ENCODE peak calls at places on chromosomes 11 and 22, in five cellular contexts. C is AG20443; J is adrenal gland; E is activated CD4-positive, alpha-beta T cell treated with anti-CD3 and anti-CD28 coated beads, Interleukin-2, amount 10 ng/mL, durations not matched to agents 7 days and 5 days; O is cardiac fibroblast. T is an unnamed sample.

GRCh38 chr22:36180038-36180880 is 19.7 kb upstream of the APOL3 start:
- DNase-seq in C (peak), J (peak), E (peak), O (peak), T (peak)

GRCh38 chr22:44729391-44730012 is 22.9 kb upstream of the ARHGAP8 start:
- DNase-seq in C (no peak), J (peak), E (no peak), O (peak), T (peak)

GRCh38 chr11:34988294-34989255 is 72.2 kb downstream of the PDHX start:
- DNase-seq in C (peak), J (no peak), E (no peak), O (peak), T (no peak)

GRCh38 chr22:22870577-22871398 is 16.8 kb upstream of the IGLL5 start:
- DNase-seq in C (peak), J (no peak), E (peak), O (no peak), T (no peak)

GRCh38 chr22:43789452-43789851 is 22.7 kb downstream of the EFCAB6 start:
- DNase-seq in C (peak), J (peak), E (no peak), O (peak), T (peak)

GRCh38 chr22:45971389-45972028 is 5.5 kb downstream of the WNT7B start:
- DNase-seq in C (no peak), J (no peak), E (no peak), O (no peak), T (no peak)

GRCh38 chr11:64341851-64342791 is 2.1 kb downstream of the CCDC88B start:
- DNase-seq in C (peak), J (peak), E (peak), O (peak), T (peak)

GRCh38 chr11:97722721-97723120 is 1298.0 kb upstream of the CNTN5 start:
- DNase-seq in C (no peak), J (no peak), E (no peak), O (no peak), T (no peak)

GRCh38 chr22:27065259-27065658 is 407.9 kb downstream of the MIAT start:
- DNase-seq in C (no peak), J (no peak), E (no peak), O (no peak), T (no peak)

GRCh38 chr11:71434576-71435130 is 13.5 kb downstream of the DHCR7 start:
- DNase-seq in C (no peak), J (no peak), E (no peak), O (no peak), T (no peak)

GRCh38 chr11:65432686-65433582 is 10.3 kb downstream of the NEAT1 start:
- DNase-seq in C (no peak), J (no peak), E (no peak), O (peak), T (no peak)

GRCh38 chr11:67581469-67581868 is 2.1 kb upstream of the GSTP1 start:
- DNase-seq in C (no peak), J (no peak), E (no peak), O (no peak), T (no peak)

GRCh38 chr11:86418929-86419328 is 44.2 kb downstream of the CCDC81 start:
- DNase-seq in C (no peak), J (no peak), E (no peak), O (no peak), T (no peak)

GRCh38 chr11:1160231-1161101 is 2.7 kb downstream of the MUC5AC start:
- DNase-seq in C (peak), J (no peak), E (no peak), O (no peak), T (peak)

GRCh38 chr11:124946735-124947141 is 7.3 kb upstream of the CCDC15 start:
- DNase-seq in C (no peak), J (no peak), E (no peak), O (no peak), T (no peak)

GRCh38 chr11:7612661-7613393 is 60.5 kb downstream of the CYB5R2 start:
- DNase-seq in C (no peak), J (no peak), E (no peak), O (peak), T (no peak)

GRCh38 chr22:45238431-45239377 is 2.0 kb downstream of the KIAA0930 start:
- DNase-seq in C (no peak), J (peak), E (no peak), O (no peak), T (no peak)

GRCh38 chr11:103358251-103358650 is 249.0 kb downstream of the DYNC2H1 start:
- DNase-seq in C (no peak), J (no peak), E (no peak), O (peak), T (no peak)

GRCh38 chr11:125378596-125378995 is 117.5 kb downstream of the FEZ1 start:
- DNase-seq in C (no peak), J (no peak), E (no peak), O (no peak), T (no peak)

GRCh38 chr22:31898911-31899310 is 45.4 kb upstream of the YWHAH start:
- DNase-seq in C (no peak), J (no peak), E (no peak), O (no peak), T (no peak)

GRCh38 chr11:116471608-116472007 is 301.2 kb downstream of the BUD13 start:
- DNase-seq in C (no peak), J (no peak), E (no peak), O (no peak), T (no peak)

GRCh38 chr11:3137486-3138177 is 27.5 kb downstream of the OSBPL5 start:
- DNase-seq in C (no peak), J (no peak), E (no peak), O (no peak), T (peak)

GRCh38 chr22:29167032-29167911 is 38.4 kb upstream of the EMID1 start:
- DNase-seq in C (peak), J (no peak), E (peak), O (no peak), T (no peak)

GRCh38 chr11:126740857-126741256 is 259.7 kb downstream of the KIRREL3 start:
- DNase-seq in C (no peak), J (no peak), E (no peak), O (no peak), T (no peak)

GRCh38 chr11:103648054-103648453 is 388.4 kb upstream of the DDI1 start:
- DNase-seq in C (no peak), J (no peak), E (no peak), O (no peak), T (no peak)

GRCh38 chr11:88312665-88313064 is 24.9 kb downstream of the CTSC start:
- DNase-seq in C (peak), J (no peak), E (no peak), O (peak), T (no peak)

GRCh38 chr11:16776716-16777115 is 38.3 kb downstream of the C11orf58 start:
- DNase-seq in C (peak), J (no peak), E (no peak), O (peak), T (no peak)

GRCh38 chr11:8267831-8268529 is 4.3 kb upstream of the LMO1 start:
- DNase-seq in C (peak), J (no peak), E (peak), O (no peak), T (peak)

GRCh38 chr11:9639099-9639498 is 24.8 kb upstream of the SWAP70 start:
- DNase-seq in C (no peak), J (peak), E (no peak), O (no peak), T (peak)

GRCh38 chr11:66050581-66051231 is 1.5 kb upstream of the SF3B2 start:
- DNase-seq in C (no peak), J (no peak), E (no peak), O (no peak), T (no peak)

GRCh38 chr11:97259884-97260283 is 870.1 kb downstream of the JRKL start:
- DNase-seq in C (no peak), J (no peak), E (no peak), O (no peak), T (no peak)

GRCh38 chr22:36198482-36198881 is 3.1 kb downstream of the APOL4 start:
- DNase-seq in C (no peak), J (no peak), E (no peak), O (no peak), T (no peak)

GRCh38 chr11:55655096-55655495 is 6.9 kb upstream of the OR4C6 start:
- DNase-seq in C (no peak), J (no peak), E (no peak), O (no peak), T (no peak)

GRCh38 chr11:65221026-65221425 is 39.3 kb downstream of the CAPN1 start:
- DNase-seq in C (no peak), J (no peak), E (no peak), O (no peak), T (no peak)

GRCh38 chr22:46763051-46763705 is 728 bp downstream of the TBC1D22A start:
- DNase-seq in C (peak), J (no peak), E (peak), O (peak), T (peak)

GRCh38 chr11:116073854-116074837 is 569.9 kb upstream of the CADM1 start:
- DNase-seq in C (no peak), J (no peak), E (no peak), O (no peak), T (peak)

T was measured in Right ventricle myocardium superior.